ENCODE peak calls at places on chromosomes 12 and 14, in four cellular contexts. A is SK-N-SH, V is K562, D is GM12878. S is an unnamed sample.

GRCh38 chr14:105376521-105377440 is 21.6 kb upstream of the TEX22 start:
- DNase-seq in D (no peak), V (peak; percentile 24), A (no peak), S (no peak)

GRCh38 chr12:101050631-101051030 is 159.4 kb downstream of the SLC5A8 start:
- DNase-seq in A (no peak), D (no peak), V (no peak), S (no peak)

GRCh38 chr12:94265521-94265920 is 117.1 kb downstream of the PLXNC1 start:
- DNase-seq in V (no peak), A (no peak), D (no peak), S (no peak)

GRCh38 chr14:100975668-100976067 is 72.1 kb upstream of the RTL1 start:
- DNase-seq in V (no peak), D (no peak), A (no peak), S (no peak)

GRCh38 chr12:12877789-12878455 is 13.4 kb upstream of the GPRC5A start:
- DNase-seq in A (peak; percentile 61), D (no peak), V (no peak), S (no peak)

GRCh38 chr14:87888136-87888999 is 104.6 kb downstream of the GALC start:
- DNase-seq in V (peak; percentile 55), D (no peak), A (peak; percentile 12), S (peak; percentile 14)

GRCh38 chr12:81668475-81668874 is 90.7 kb downstream of the PPFIA2 start:
- DNase-seq in V (no peak), D (no peak), A (no peak), S (no peak)

GRCh38 chr14:73753043-73753886 is 39.1 kb upstream of the PNMA1 start:
- DNase-seq in V (peak; percentile 92), A (peak; percentile 64), D (no peak), S (peak; percentile 84)

GRCh38 chr12:6310771-6311610 is 509 bp downstream of the PLEKHG6 start:
- DNase-seq in D (no peak), A (no peak), V (no peak), S (no peak)

GRCh38 chr12:49296034-49296835 is 1.3 kb downstream of the PRPH start:
- DNase-seq in D (no peak), V (peak; percentile 79), A (peak; percentile 39), S (peak; percentile 27)

GRCh38 chr12:25583545-25583944 is 30.5 kb upstream of the LMNTD1 start:
- DNase-seq in D (no peak), V (peak; percentile 47), A (peak; percentile 61), S (no peak)

GRCh38 chr12:12560587-12561304 is 1.9 kb downstream of the DUSP16 start:
- DNase-seq in A (peak; percentile 41), D (peak; percentile 66), V (peak; percentile 52), S (peak; percentile 92)

GRCh38 chr14:77950371-77950770 is 150.5 kb downstream of the ADCK1 start:
- DNase-seq in D (no peak), A (no peak), V (no peak), S (no peak)

GRCh38 chr12:87363497-87364084 is 665.6 kb downstream of the C12orf50 start:
- DNase-seq in A (no peak), D (no peak), V (no peak), S (no peak)

GRCh38 chr12:121184425-121184824 is 25.5 kb upstream of the P2RX4 start:
- DNase-seq in A (no peak), D (no peak), V (no peak), S (no peak)

GRCh38 chr14:101874001-101874400 is 90.4 kb upstream of the DYNC1H1 start:
- DNase-seq in D (no peak), A (no peak), V (no peak), S (no peak)

GRCh38 chr14:74515891-74516412 is 22.4 kb downstream of the ISCA2 start:
- DNase-seq in D (no peak), A (no peak), V (no peak), S (no peak)

GRCh38 chr12:30795410-30795659 is 40.6 kb upstream of the CAPRIN2 start:
- DNase-seq in V (no peak), A (peak; percentile 30), D (no peak), S (no peak)

GRCh38 chr12:120077260-120077659 is 39.3 kb downstream of the RAB35 start:
- DNase-seq in D (no peak), A (no peak), V (no peak), S (no peak)

GRCh38 chr12:26833692-26834168 is 736 bp upstream of the ITPR2 start:
- DNase-seq in V (peak; percentile 28), A (peak; percentile 50), D (no peak), S (no peak)

GRCh38 chr12:131947482-131948027 is 2.2 kb upstream of the EP400 start:
- DNase-seq in A (no peak), D (no peak), V (no peak), S (no peak)

GRCh38 chr14:88005978-88006851 is 1.3 kb downstream of the GPR65 start:
- DNase-seq in V (no peak), A (no peak), D (peak; percentile 77), S (no peak)

GRCh38 chr12:68367903-68368302 is 35.7 kb upstream of the MDM1 start:
- DNase-seq in A (no peak), D (no peak), V (no peak), S (no peak)

GRCh38 chr12:105382771-105383632 is 52.5 kb downstream of the C12orf75 start:
- DNase-seq in V (peak; percentile 59), A (peak; percentile 70), D (peak; percentile 17), S (peak; percentile 55)

GRCh38 chr12:132393991-132394949 is 64.9 kb upstream of the GALNT9 start:
- DNase-seq in D (no peak), A (no peak), V (peak; percentile 36), S (no peak)

GRCh38 chr12:18750087-18750486 is 12.2 kb downstream of the CAPZA3 start:
- DNase-seq in V (no peak), D (no peak), A (no peak), S (no peak)

GRCh38 chr12:18580286-18580685 is 157.5 kb downstream of the PLCZ1 start:
- DNase-seq in V (no peak), A (no peak), D (no peak), S (no peak)

GRCh38 chr12:100706029-100706428 is 88.5 kb upstream of the ANO4 start:
- DNase-seq in V (no peak), D (no peak), A (no peak), S (no peak)

GRCh38 chr12:1500095-1500801 is 94.1 kb downstream of the FBXL14 start:
- DNase-seq in A (no peak), V (peak; percentile 91), D (no peak), S (no peak)

GRCh38 chr12:46108721-46109120 is 118.3 kb upstream of the SCAF11 start:
- DNase-seq in V (no peak), A (no peak), D (peak; percentile 80), S (no peak)

GRCh38 chr14:62734831-62735230 is 310.4 kb downstream of the KCNH5 start:
- DNase-seq in D (no peak), A (no peak), V (no peak), S (no peak)

GRCh38 chr12:124703852-124704251 is 136.4 kb upstream of the NCOR2 start:
- DNase-seq in V (no peak), A (no peak), D (no peak), S (peak; percentile 67)

GRCh38 chr14:76908834-76909233 is 82.6 kb downstream of the LRRC74A start:
- DNase-seq in V (no peak), A (no peak), D (peak; percentile 45), S (no peak)

GRCh38 chr14:68939424-68939892 is 39.6 kb downstream of the ACTN1 start:
- DNase-seq in A (no peak), V (no peak), D (no peak), S (no peak)
- TF ChIP-seq ZBTB33 in A (no peak), V (no peak), D (no peak), S (no peak)

GRCh38 chr14:51224551-51224950 is 15.5 kb upstream of the TMX1 start:
- DNase-seq in D (no peak), A (no peak), V (no peak), S (no peak)
- TF ChIP-seq RFX5 in D (no peak), A (no peak), V (no peak), S (no peak)

DNA sequence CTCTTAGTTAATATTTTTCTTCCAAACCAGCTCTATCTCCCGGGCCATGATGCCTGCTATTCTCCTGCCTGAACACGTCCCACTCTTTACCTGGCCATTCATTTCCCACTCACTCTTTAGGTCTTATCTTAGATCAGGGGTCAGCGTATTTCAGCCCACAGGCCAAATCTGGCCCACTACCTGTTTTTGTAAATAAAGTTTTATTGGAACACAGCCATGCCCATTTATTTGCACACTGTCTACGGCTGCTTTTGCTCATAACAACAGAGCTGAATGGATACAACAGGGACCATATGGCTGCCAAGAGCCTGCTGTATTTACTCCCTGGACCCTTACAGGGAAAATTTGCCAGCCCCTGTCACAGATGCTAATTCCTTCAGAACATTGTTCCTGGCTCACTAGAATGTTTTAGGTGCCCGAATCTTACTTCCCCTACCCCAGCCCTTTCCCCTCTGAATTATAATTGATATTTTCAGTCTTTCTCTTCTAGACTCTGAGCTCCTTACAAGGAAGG is 235.4 kb downstream of the KSR2 start:
- DNase-seq in V (no peak), A (no peak), D (no peak), S (no peak)
- TF ChIP-seq ZBTB33 in V (no peak), A (no peak), D (no peak), S (no peak)

GRCh38 chr14:51424041-51424440 is 184.0 kb downstream of the TMX1 start:
- DNase-seq in V (no peak), D (no peak), A (no peak), S (no peak)
- TF ChIP-seq RFX5 in V (no peak), D (no peak), A (no peak), S (no peak)

S was measured in HepG2.